ENCODE peak calls at places on chromosome 11, in six cellular contexts. One of them, this sample, is unnamed.

GRCh38 chr11:75667268-75667830 is 1.5 kb downstream of the MAP6 start:
- DNase-seq in cardiac muscle cell: peak
- DNase-seq in dorsolateral prefrontal cortex: no peak
- DNase-seq in gastrocnemius medialis: no peak
- DNase-seq in A549: peak
- DNase-seq in esophagus squamous epithelium: no peak
- DNase-seq in this sample: no peak

GRCh38 chr11:117171648-117172051 is 6.9 kb upstream of the SIDT2 start:
- DNase-seq in esophagus squamous epithelium: no peak
- DNase-seq in dorsolateral prefrontal cortex: no peak
- DNase-seq in gastrocnemius medialis: no peak
- DNase-seq in cardiac muscle cell: peak
- DNase-seq in A549: no peak
- DNase-seq in this sample: no peak

GRCh38 chr11:126134461-126135155 is 71.9 kb upstream of the CDON start:
- DNase-seq in dorsolateral prefrontal cortex: no peak
- DNase-seq in gastrocnemius medialis: no peak
- DNase-seq in A549: no peak
- DNase-seq in cardiac muscle cell: no peak
- DNase-seq in esophagus squamous epithelium: no peak
- DNase-seq in this sample: no peak

GRCh38 chr11:122895591-122895990 is 13.0 kb downstream of the JHY start:
- DNase-seq in cardiac muscle cell: no peak
- DNase-seq in esophagus squamous epithelium: no peak
- DNase-seq in A549: no peak
- DNase-seq in gastrocnemius medialis: no peak
- DNase-seq in dorsolateral prefrontal cortex: no peak
- DNase-seq in this sample: no peak

GRCh38 chr11:112628676-112629075 is 332.5 kb upstream of the NCAM1 start:
- DNase-seq in gastrocnemius medialis: no peak
- DNase-seq in dorsolateral prefrontal cortex: no peak
- DNase-seq in A549: no peak
- DNase-seq in cardiac muscle cell: no peak
- DNase-seq in esophagus squamous epithelium: no peak
- DNase-seq in this sample: no peak

GRCh38 chr11:65915821-65916251 is 3.0 kb downstream of the C11orf68 start:
- DNase-seq in dorsolateral prefrontal cortex: peak
- DNase-seq in esophagus squamous epithelium: no peak
- DNase-seq in gastrocnemius medialis: peak
- DNase-seq in cardiac muscle cell: no peak
- DNase-seq in A549: peak
- DNase-seq in this sample: peak

GRCh38 chr11:61971177-61972111 is 4.0 kb upstream of the FTH1 start:
- DNase-seq in gastrocnemius medialis: peak
- DNase-seq in A549: peak
- DNase-seq in dorsolateral prefrontal cortex: peak
- DNase-seq in esophagus squamous epithelium: peak
- DNase-seq in cardiac muscle cell: peak
- DNase-seq in this sample: peak

GRCh38 chr11:1446623-1447022 is 40.0 kb downstream of the MOB2 start:
- DNase-seq in esophagus squamous epithelium: no peak
- DNase-seq in gastrocnemius medialis: no peak
- DNase-seq in cardiac muscle cell: no peak
- DNase-seq in A549: no peak
- DNase-seq in dorsolateral prefrontal cortex: no peak
- DNase-seq in this sample: no peak

GRCh38 chr11:19844806-19845205 is 132.2 kb downstream of the NAV2 start:
- DNase-seq in gastrocnemius medialis: no peak
- DNase-seq in esophagus squamous epithelium: no peak
- DNase-seq in cardiac muscle cell: no peak
- DNase-seq in A549: no peak
- DNase-seq in dorsolateral prefrontal cortex: no peak
- DNase-seq in this sample: no peak

GRCh38 chr11:62560566-62561103 is 13.1 kb downstream of the EEF1G start:
- DNase-seq in A549: peak
- DNase-seq in gastrocnemius medialis: peak
- DNase-seq in dorsolateral prefrontal cortex: no peak
- DNase-seq in esophagus squamous epithelium: no peak
- DNase-seq in cardiac muscle cell: peak
- DNase-seq in this sample: peak

GRCh38 chr11:10934293-10934850 is 76.5 kb upstream of the ZBED5 start:
- DNase-seq in dorsolateral prefrontal cortex: no peak
- DNase-seq in A549: no peak
- DNase-seq in cardiac muscle cell: peak
- DNase-seq in gastrocnemius medialis: no peak
- DNase-seq in esophagus squamous epithelium: no peak
- DNase-seq in this sample: no peak

DNA sequence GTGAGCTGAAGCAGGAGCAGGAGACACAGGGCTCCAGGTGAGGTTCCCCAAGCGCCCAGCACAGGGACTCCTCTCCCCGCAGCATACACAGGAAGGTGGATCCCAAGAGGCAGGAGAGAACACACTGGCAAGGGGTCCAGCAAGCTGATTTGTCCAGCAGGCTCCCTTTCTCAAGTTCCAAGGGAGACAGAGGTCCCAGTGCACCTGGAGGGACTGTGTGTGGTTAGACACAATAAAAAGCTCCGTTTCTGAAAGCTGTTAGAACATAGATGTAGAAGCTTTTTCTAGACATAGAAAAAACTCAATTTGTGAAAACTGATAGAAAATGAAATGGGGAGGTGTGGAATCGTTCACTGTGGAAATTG is 1.8 kb downstream of the CALCB start:
- DNase-seq in esophagus squamous epithelium: no peak
- DNase-seq in gastrocnemius medialis: no peak
- DNase-seq in A549: no peak
- DNase-seq in cardiac muscle cell: no peak
- DNase-seq in dorsolateral prefrontal cortex: no peak
- DNase-seq in this sample: no peak
- TF ChIP-seq CTCF in esophagus squamous epithelium: no peak
- TF ChIP-seq CTCF in gastrocnemius medialis: peak
- TF ChIP-seq CTCF in A549: no peak
- TF ChIP-seq CTCF in cardiac muscle cell: no peak
- TF ChIP-seq CTCF in dorsolateral prefrontal cortex: no peak
- TF ChIP-seq CTCF in this sample: no peak

GRCh38 chr11:45843158-45843924 is 3.9 kb upstream of the CRY2 start:
- DNase-seq in A549: peak
- DNase-seq in esophagus squamous epithelium: peak
- DNase-seq in gastrocnemius medialis: peak
- DNase-seq in cardiac muscle cell: peak
- DNase-seq in dorsolateral prefrontal cortex: peak
- DNase-seq in this sample: peak
- H3K4me3 ChIP-seq in A549: peak
- H3K4me3 ChIP-seq in esophagus squamous epithelium: no peak
- H3K4me3 ChIP-seq in gastrocnemius medialis: peak
- H3K4me3 ChIP-seq in cardiac muscle cell: no peak
- H3K4me3 ChIP-seq in dorsolateral prefrontal cortex: peak
- H3K4me3 ChIP-seq in this sample: no peak

DNA sequence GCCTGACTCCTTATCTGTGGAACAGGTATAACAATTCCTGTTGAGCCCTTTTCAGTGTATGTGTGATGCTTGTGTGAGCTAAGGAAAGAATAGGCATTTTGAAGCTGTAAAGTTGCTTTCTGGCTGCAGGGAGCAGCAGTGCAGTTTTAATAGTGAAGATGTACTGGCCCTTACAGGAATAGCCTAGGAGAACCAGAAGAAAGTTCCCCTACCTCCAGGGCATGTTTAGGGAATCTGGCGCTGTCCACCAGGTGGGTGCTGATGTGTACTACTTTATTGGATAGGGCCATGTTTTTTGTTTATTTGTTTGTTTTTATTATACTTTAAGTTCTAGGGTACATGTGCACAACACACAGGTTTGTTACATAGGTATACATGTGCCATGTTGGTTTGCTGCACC is 11.5 kb downstream of the BMAL1 start:
- DNase-seq in gastrocnemius medialis: no peak
- DNase-seq in esophagus squamous epithelium: no peak
- DNase-seq in cardiac muscle cell: peak
- DNase-seq in A549: peak
- DNase-seq in dorsolateral prefrontal cortex: no peak
- DNase-seq in this sample: peak
- TF ChIP-seq CTCF in gastrocnemius medialis: no peak
- TF ChIP-seq CTCF in esophagus squamous epithelium: no peak
- TF ChIP-seq CTCF in cardiac muscle cell: no peak
- TF ChIP-seq CTCF in A549: peak
- TF ChIP-seq CTCF in dorsolateral prefrontal cortex: no peak
- TF ChIP-seq CTCF in this sample: no peak

DNA sequence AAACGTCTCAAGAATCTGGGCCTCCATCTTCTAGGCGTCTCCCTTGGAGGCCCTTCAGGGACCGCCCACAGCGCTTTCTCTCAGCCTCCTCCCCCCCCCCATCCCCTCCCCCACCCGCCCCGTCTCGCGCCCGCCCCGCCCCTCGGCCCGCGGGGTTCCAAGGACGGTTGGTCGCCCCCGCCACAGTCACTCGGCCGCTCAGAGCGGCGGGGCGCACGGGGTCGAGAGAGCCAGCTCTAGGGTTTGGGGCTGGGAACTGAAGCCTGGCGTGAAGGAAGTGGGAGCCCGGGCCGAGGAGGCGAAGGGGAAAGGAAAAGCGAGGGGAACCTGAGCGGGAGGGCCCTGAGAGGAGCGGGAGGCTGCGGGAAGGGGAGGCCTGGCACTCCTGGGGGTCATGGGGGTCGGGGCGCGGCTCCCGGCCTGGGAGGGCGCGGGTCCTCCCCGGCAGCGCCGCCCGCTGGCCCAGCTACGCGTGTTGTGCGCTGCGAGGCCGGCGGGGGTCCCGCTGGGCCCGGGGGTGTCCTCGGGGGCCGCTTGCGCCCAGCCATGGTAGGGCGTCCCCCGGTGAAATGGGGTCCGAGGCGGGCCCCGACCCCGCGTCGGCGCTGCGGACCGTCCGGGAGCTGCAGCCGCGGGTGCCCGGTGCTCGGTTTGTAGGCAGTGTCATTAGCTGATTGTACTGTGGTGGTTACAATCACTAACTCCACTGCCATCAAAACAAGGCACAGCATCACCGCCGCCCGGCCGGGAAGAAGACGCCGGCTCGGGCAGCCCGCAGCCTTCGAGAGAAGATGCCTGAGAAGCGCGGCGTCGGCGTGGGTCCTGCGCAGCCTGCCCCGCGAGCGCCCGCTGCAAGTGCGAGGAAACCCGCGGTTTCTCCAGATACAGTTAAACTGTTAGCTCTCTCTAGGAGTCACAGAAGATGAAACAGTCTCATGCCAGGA is at the start of gene BTG4:
- DNase-seq in dorsolateral prefrontal cortex: no peak
- DNase-seq in A549: peak
- DNase-seq in cardiac muscle cell: peak
- DNase-seq in gastrocnemius medialis: no peak
- DNase-seq in esophagus squamous epithelium: no peak
- DNase-seq in this sample: no peak
- H3K4me3 ChIP-seq in dorsolateral prefrontal cortex: peak
- H3K4me3 ChIP-seq in A549: peak
- H3K4me3 ChIP-seq in cardiac muscle cell: peak
- H3K4me3 ChIP-seq in gastrocnemius medialis: peak
- H3K4me3 ChIP-seq in esophagus squamous epithelium: peak
- H3K4me3 ChIP-seq in this sample: peak